ENCODE peak calls at places on chromosome 3, in four cellular contexts. One of them, this sample, is unnamed. For H3K4me1, the result is how much of the 10 kb centered on the place peaks cover.

GRCh38 chr3:107525954-107526305 is 3.2 kb downstream of the BBX start:
- DNase-seq in sigmoid colon: no peak
- DNase-seq in endothelial cell of umbilical vein: no peak
- DNase-seq in Panc1: no peak
- DNase-seq in this sample: no peak

GRCh38 chr3:61650276-61650675 is 88.9 kb downstream of the PTPRG start:
- DNase-seq in sigmoid colon: peak
- DNase-seq in endothelial cell of umbilical vein: no peak
- DNase-seq in Panc1: no peak
- DNase-seq in this sample: no peak

GRCh38 chr3:113136071-113136470 is 75.3 kb upstream of the BOC start:
- DNase-seq in sigmoid colon: no peak
- DNase-seq in endothelial cell of umbilical vein: peak
- DNase-seq in Panc1: peak
- DNase-seq in this sample: no peak

GRCh38 chr3:27696906-27697305 is 25.2 kb downstream of the EOMES start:
- DNase-seq in sigmoid colon: no peak
- DNase-seq in endothelial cell of umbilical vein: peak
- DNase-seq in Panc1: no peak
- DNase-seq in this sample: no peak

GRCh38 chr3:127546970-127547733 is 43.4 kb downstream of the TPRA1 start:
- DNase-seq in sigmoid colon: no peak
- DNase-seq in endothelial cell of umbilical vein: no peak
- DNase-seq in Panc1: no peak
- DNase-seq in this sample: no peak

GRCh38 chr3:10281951-10282350 is 10.8 kb downstream of the GHRL start:
- DNase-seq in sigmoid colon: no peak
- DNase-seq in endothelial cell of umbilical vein: no peak
- DNase-seq in Panc1: no peak
- DNase-seq in this sample: no peak

GRCh38 chr3:173398111-173398479 is 551 bp downstream of the NLGN1 start:
- DNase-seq in sigmoid colon: no peak
- DNase-seq in endothelial cell of umbilical vein: no peak
- DNase-seq in Panc1: no peak
- DNase-seq in this sample: no peak

GRCh38 chr3:25428950-25429349 is 887 bp downstream of the RARB start:
- DNase-seq in sigmoid colon: no peak
- DNase-seq in endothelial cell of umbilical vein: no peak
- DNase-seq in Panc1: no peak
- DNase-seq in this sample: no peak

GRCh38 chr3:87084868-87085267 is 93.9 kb upstream of the VGLL3 start:
- DNase-seq in sigmoid colon: no peak
- DNase-seq in endothelial cell of umbilical vein: no peak
- DNase-seq in Panc1: no peak
- DNase-seq in this sample: no peak

GRCh38 chr3:47057212-47057671 is 77.8 kb downstream of the NBEAL2 start:
- DNase-seq in sigmoid colon: no peak
- DNase-seq in endothelial cell of umbilical vein: no peak
- DNase-seq in Panc1: no peak
- DNase-seq in this sample: no peak

GRCh38 chr3:139120336-139120971 is 75.8 kb upstream of the PRR23C start:
- DNase-seq in sigmoid colon: no peak
- DNase-seq in endothelial cell of umbilical vein: no peak
- DNase-seq in Panc1: no peak
- DNase-seq in this sample: no peak

GRCh38 chr3:181711325-181712135 is at the start of gene SOX2:
- DNase-seq in sigmoid colon: peak
- DNase-seq in endothelial cell of umbilical vein: peak
- DNase-seq in Panc1: no peak
- DNase-seq in this sample: no peak

GRCh38 chr3:5218815-5219214 is 31.3 kb downstream of the EDEM1 start:
- DNase-seq in sigmoid colon: no peak
- DNase-seq in endothelial cell of umbilical vein: no peak
- DNase-seq in Panc1: no peak
- DNase-seq in this sample: no peak

GRCh38 chr3:42697326-42698051 is 5.1 kb downstream of the HHATL start:
- DNase-seq in sigmoid colon: no peak
- DNase-seq in endothelial cell of umbilical vein: no peak
- DNase-seq in Panc1: no peak
- DNase-seq in this sample: peak

GRCh38 chr3:81622395-81622794 is 139.1 kb downstream of the GBE1 start:
- DNase-seq in sigmoid colon: no peak
- DNase-seq in endothelial cell of umbilical vein: no peak
- DNase-seq in Panc1: no peak
- DNase-seq in this sample: no peak

GRCh38 chr3:79973482-79973881 is 205.7 kb upstream of the ROBO1 start:
- DNase-seq in sigmoid colon: no peak
- DNase-seq in endothelial cell of umbilical vein: no peak
- DNase-seq in Panc1: no peak
- DNase-seq in this sample: no peak

GRCh38 chr3:39088889-39089288 is 18.5 kb downstream of the GORASP1 start:
- DNase-seq in sigmoid colon: no peak
- DNase-seq in endothelial cell of umbilical vein: peak
- DNase-seq in Panc1: no peak
- DNase-seq in this sample: no peak

GRCh38 chr3:148648685-148649352 is 48.9 kb upstream of the AGTR1 start:
- DNase-seq in sigmoid colon: no peak
- DNase-seq in endothelial cell of umbilical vein: no peak
- DNase-seq in Panc1: no peak
- DNase-seq in this sample: no peak

GRCh38 chr3:160472344-160472743 is 22.8 kb upstream of the TRIM59 start:
- DNase-seq in sigmoid colon: no peak
- DNase-seq in endothelial cell of umbilical vein: no peak
- DNase-seq in Panc1: no peak
- DNase-seq in this sample: no peak

GRCh38 chr3:17730318-17730967 is 12.0 kb downstream of the TBC1D5 start:
- DNase-seq in sigmoid colon: no peak
- DNase-seq in endothelial cell of umbilical vein: peak
- DNase-seq in Panc1: no peak
- DNase-seq in this sample: no peak

GRCh38 chr3:135023985-135024658 is 229.1 kb downstream of the EPHB1 start:
- DNase-seq in sigmoid colon: no peak
- DNase-seq in endothelial cell of umbilical vein: no peak
- DNase-seq in Panc1: no peak
- DNase-seq in this sample: no peak

GRCh38 chr3:54243262-54243931 is 121.0 kb downstream of the CACNA2D3 start:
- DNase-seq in sigmoid colon: no peak
- DNase-seq in endothelial cell of umbilical vein: no peak
- DNase-seq in Panc1: no peak
- DNase-seq in this sample: no peak

GRCh38 chr3:115100172-115100571 is 46.9 kb downstream of the ZBTB20 start:
- DNase-seq in sigmoid colon: no peak
- DNase-seq in endothelial cell of umbilical vein: peak
- DNase-seq in Panc1: no peak
- DNase-seq in this sample: no peak

GRCh38 chr3:171059978-171060377 is 33.5 kb upstream of the SLC2A2 start:
- DNase-seq in sigmoid colon: no peak
- DNase-seq in endothelial cell of umbilical vein: no peak
- DNase-seq in Panc1: no peak
- DNase-seq in this sample: no peak

GRCh38 chr3:159792070-159792469 is 196.6 kb upstream of the IL12A start:
- DNase-seq in sigmoid colon: no peak
- DNase-seq in endothelial cell of umbilical vein: no peak
- DNase-seq in Panc1: no peak
- DNase-seq in this sample: no peak

GRCh38 chr3:94619643-94620042 is 556.8 kb downstream of the NSUN3 start:
- DNase-seq in sigmoid colon: no peak
- DNase-seq in endothelial cell of umbilical vein: no peak
- DNase-seq in Panc1: no peak
- DNase-seq in this sample: no peak

GRCh38 chr3:4805662-4806061 is 173.6 kb upstream of the BHLHE40 start:
- DNase-seq in sigmoid colon: no peak
- DNase-seq in endothelial cell of umbilical vein: no peak
- DNase-seq in Panc1: no peak
- DNase-seq in this sample: no peak

GRCh38 chr3:128911911-128912310 is 32.5 kb downstream of the ACAD9 start:
- DNase-seq in sigmoid colon: no peak
- DNase-seq in endothelial cell of umbilical vein: no peak
- DNase-seq in Panc1: no peak
- DNase-seq in this sample: no peak

GRCh38 chr3:98561727-98562521 is 30.1 kb downstream of the GPR15 start:
- DNase-seq in sigmoid colon: no peak
- DNase-seq in endothelial cell of umbilical vein: no peak
- DNase-seq in Panc1: no peak
- DNase-seq in this sample: no peak

GRCh38 chr3:143360244-143360643 is 240.7 kb downstream of the CHST2 start:
- DNase-seq in sigmoid colon: no peak
- DNase-seq in endothelial cell of umbilical vein: no peak
- DNase-seq in Panc1: no peak
- DNase-seq in this sample: no peak

GRCh38 chr3:124883766-124884473 is 3.2 kb downstream of the ITGB5 start:
- DNase-seq in sigmoid colon: peak
- DNase-seq in endothelial cell of umbilical vein: no peak
- DNase-seq in Panc1: no peak
- DNase-seq in this sample: no peak

GRCh38 chr3:48409291-48410201 is 20.3 kb downstream of the PLXNB1 start:
- DNase-seq in sigmoid colon: peak
- DNase-seq in endothelial cell of umbilical vein: no peak
- DNase-seq in Panc1: no peak
- DNase-seq in this sample: peak

GRCh38 chr3:64889991-64890390 is 202.2 kb upstream of the ADAMTS9 start:
- DNase-seq in sigmoid colon: peak
- DNase-seq in endothelial cell of umbilical vein: peak
- DNase-seq in Panc1: no peak
- DNase-seq in this sample: no peak

GRCh38 chr3:49362579-49362978 is 4.4 kb upstream of the GPX1 start:
- DNase-seq in sigmoid colon: no peak
- DNase-seq in endothelial cell of umbilical vein: no peak
- DNase-seq in Panc1: no peak
- DNase-seq in this sample: no peak

GRCh38 chr3:134381836-134382442 is 7.7 kb upstream of the AMOTL2 start:
- DNase-seq in sigmoid colon: peak
- DNase-seq in endothelial cell of umbilical vein: no peak
- DNase-seq in Panc1: no peak
- DNase-seq in this sample: peak

GRCh38 chr3:139455855-139456254 is 20.5 kb downstream of the RBP2 start:
- DNase-seq in sigmoid colon: no peak
- DNase-seq in endothelial cell of umbilical vein: no peak
- DNase-seq in Panc1: no peak
- DNase-seq in this sample: no peak

GRCh38 chr3:35674451-35675109 is 35.3 kb downstream of the ARPP21 start:
- DNase-seq in sigmoid colon: no peak
- DNase-seq in endothelial cell of umbilical vein: no peak
- DNase-seq in Panc1: no peak
- DNase-seq in this sample: no peak
- H3K27ac ChIP-seq in sigmoid colon: no peak
- H3K27ac ChIP-seq in endothelial cell of umbilical vein: no peak
- H3K27ac ChIP-seq in Panc1: no peak
- H3K27ac ChIP-seq in this sample: no peak

DNA sequence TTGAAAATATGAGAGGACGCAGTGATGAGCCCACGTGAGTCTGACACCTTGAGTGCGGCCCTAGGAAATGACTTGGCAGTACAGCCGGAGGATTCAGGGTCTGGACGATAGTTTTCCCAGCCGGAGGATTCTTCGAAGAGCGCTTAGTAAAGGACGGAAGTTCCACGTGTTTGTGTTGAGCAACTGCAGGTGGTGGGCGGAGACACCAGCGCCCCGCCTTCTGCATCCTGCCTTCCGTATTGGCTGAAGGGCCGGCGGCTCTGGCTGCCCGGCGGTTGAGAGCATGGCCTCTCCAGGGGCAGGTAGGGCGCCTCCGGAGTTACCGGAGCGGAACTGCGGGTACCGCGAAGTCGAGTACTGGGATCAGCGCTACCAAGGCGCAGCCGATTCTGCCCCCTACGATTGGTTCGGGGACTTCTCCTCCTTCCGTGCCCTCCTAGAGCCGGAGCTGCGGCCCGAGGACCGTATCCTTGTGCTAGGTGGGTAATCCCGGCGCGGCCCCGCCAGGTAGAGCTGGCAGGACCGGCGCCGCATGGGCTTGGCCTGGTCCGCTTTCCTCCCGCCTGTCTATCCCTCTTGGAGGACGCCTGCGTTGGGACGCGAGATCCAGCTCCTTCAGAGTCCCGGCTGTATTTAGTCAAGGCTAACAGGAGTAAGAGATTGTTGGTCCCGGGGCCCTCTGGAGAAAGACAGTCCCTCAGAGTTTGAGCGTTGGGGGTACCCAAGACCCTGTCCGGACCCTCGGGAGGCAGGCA is at the start of gene EEF1AKMT4:
- DNase-seq in sigmoid colon: peak
- DNase-seq in endothelial cell of umbilical vein: peak
- DNase-seq in Panc1: peak
- DNase-seq in this sample: peak
- TF ChIP-seq POLR2AphosphoS5 in sigmoid colon: peak
- TF ChIP-seq POLR2AphosphoS5 in endothelial cell of umbilical vein: peak
- TF ChIP-seq POLR2AphosphoS5 in Panc1: no peak
- TF ChIP-seq POLR2AphosphoS5 in this sample: peak

GRCh38 chr3:8501388-8502131 is at the start of gene LMCD1:
- DNase-seq in sigmoid colon: peak
- DNase-seq in endothelial cell of umbilical vein: peak
- DNase-seq in Panc1: no peak
- DNase-seq in this sample: peak
- H3K4me1 ChIP-seq in sigmoid colon: under half
- H3K4me1 ChIP-seq in endothelial cell of umbilical vein: under half
- H3K4me1 ChIP-seq in Panc1: half or more
- H3K4me1 ChIP-seq in this sample: under half

GRCh38 chr3:66402596-66403267 is 98.1 kb downstream of the LRIG1 start:
- DNase-seq in sigmoid colon: peak
- DNase-seq in endothelial cell of umbilical vein: no peak
- DNase-seq in Panc1: no peak
- DNase-seq in this sample: peak

GRCh38 chr3:66404903-66405700 is 95.7 kb downstream of the LRIG1 start:
- DNase-seq in sigmoid colon: peak
- DNase-seq in endothelial cell of umbilical vein: no peak
- DNase-seq in Panc1: no peak
- DNase-seq in this sample: no peak

GRCh38 chr3:66404246-66404645 is 96.6 kb downstream of the LRIG1 start:
- DNase-seq in sigmoid colon: peak
- DNase-seq in endothelial cell of umbilical vein: no peak
- DNase-seq in Panc1: no peak
- DNase-seq in this sample: no peak

GRCh38 chr3:66401578-66402382 is 99.0 kb downstream of the LRIG1 start:
- DNase-seq in sigmoid colon: peak
- DNase-seq in endothelial cell of umbilical vein: no peak
- DNase-seq in Panc1: no peak
- DNase-seq in this sample: no peak

DNA sequence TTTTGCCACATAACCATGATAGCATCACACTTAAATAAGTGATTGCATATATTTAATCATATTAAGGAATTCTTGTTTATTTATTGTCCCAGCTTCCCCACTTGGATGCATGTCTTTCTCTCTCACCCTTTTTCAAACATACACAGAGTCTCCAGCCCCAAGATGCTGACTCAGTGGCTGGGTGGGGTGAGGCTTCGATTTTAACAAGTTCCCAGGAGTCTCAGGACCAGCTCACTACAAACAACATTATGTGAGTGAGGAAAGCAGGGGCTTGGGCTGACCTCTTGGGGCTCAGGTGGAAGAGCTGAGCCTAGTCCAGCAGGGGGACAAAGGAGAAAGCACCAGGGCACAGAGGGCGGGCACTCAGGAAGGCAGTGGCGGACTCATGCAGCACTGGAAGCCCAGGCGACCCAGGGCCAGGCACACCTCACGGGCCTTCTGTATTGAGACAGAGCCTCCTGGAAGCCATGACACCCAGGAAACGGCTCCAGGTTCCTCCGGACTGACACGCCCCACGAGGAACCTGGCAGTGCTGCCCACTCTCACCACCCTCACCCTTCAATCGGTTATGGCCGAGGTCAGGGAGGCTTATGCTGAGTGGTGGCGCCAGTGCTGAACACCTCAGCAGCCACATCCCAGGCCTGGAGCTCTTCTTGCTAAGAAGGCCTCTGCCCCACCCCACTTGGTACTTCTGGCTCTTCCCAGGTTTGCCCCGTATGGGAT is 97.4 kb downstream of the LRIG1 start:
- DNase-seq in sigmoid colon: peak
- DNase-seq in endothelial cell of umbilical vein: no peak
- DNase-seq in Panc1: no peak
- DNase-seq in this sample: no peak
- H3K27ac ChIP-seq in sigmoid colon: peak
- H3K27ac ChIP-seq in endothelial cell of umbilical vein: no peak
- H3K27ac ChIP-seq in Panc1: no peak
- H3K27ac ChIP-seq in this sample: peak